ENCODE peak calls at places on chromosomes 1 and 21, in ten cellular contexts. R is H54, A is sigmoid colon, D is GM12892, S is ovary, T is right lobe of liver, E is body of pancreas, N is heart left ventricle, P is breast epithelium, G is suprapubic skin. Y is an unnamed sample.

GRCh38 chr1:177351361-177352108 is 180.8 kb downstream of the BRINP2 start:
- DNase-seq in R (no peak), A (no peak), D (no peak), S (no peak), T (no peak), E (no peak), N (no peak), P (no peak), G (no peak), Y (no peak)

GRCh38 chr1:226250511-226250910 is 27.0 kb downstream of the MIXL1 start:
- DNase-seq in R (no peak), A (no peak), D (no peak), S (no peak), T (no peak), E (no peak), N (no peak), P (no peak), G (no peak), Y (no peak)

GRCh38 chr1:206738370-206739366 is 31.9 kb upstream of the IL19 start:
- DNase-seq in R (peak), A (no peak), D (no peak), S (no peak), T (no peak), E (peak), N (no peak), P (no peak), G (no peak), Y (no peak)

GRCh38 chr1:147246044-147246690 is 3.7 kb downstream of the CHD1L start:
- DNase-seq in R (no peak), A (no peak), D (no peak), S (no peak), T (no peak), E (no peak), N (no peak), P (no peak), G (no peak), Y (no peak)

GRCh38 chr1:10179408-10179685 is 31.0 kb upstream of the KIF1B start:
- DNase-seq in R (no peak), A (no peak), D (no peak), S (no peak), T (no peak), E (no peak), N (no peak), P (no peak), G (no peak), Y (no peak)

GRCh38 chr1:181985281-181985680 is 76.2 kb downstream of the ZNF648 start:
- DNase-seq in R (no peak), A (no peak), D (no peak), S (no peak), T (no peak), E (no peak), N (no peak), P (no peak), G (no peak), Y (no peak)

GRCh38 chr1:55052221-55053142 is 13.1 kb downstream of the PCSK9 start:
- DNase-seq in R (no peak), A (no peak), D (no peak), S (no peak), T (peak), E (peak), N (no peak), P (no peak), G (peak), Y (no peak)

GRCh38 chr1:33239487-33239886 is 16.8 kb upstream of the ZNF362 start:
- DNase-seq in R (no peak), A (no peak), D (no peak), S (no peak), T (no peak), E (no peak), N (no peak), P (no peak), G (no peak), Y (no peak)

GRCh38 chr1:44227211-44227610 is 13.9 kb downstream of the DMAP1 start:
- DNase-seq in R (no peak), A (peak), D (no peak), S (no peak), T (peak), E (no peak), N (no peak), P (no peak), G (no peak), Y (no peak)

GRCh38 chr1:182766050-182766449 is 23.5 kb upstream of the NPL start:
- DNase-seq in R (no peak), A (no peak), D (no peak), S (no peak), T (no peak), E (no peak), N (no peak), P (no peak), G (no peak), Y (no peak)

GRCh38 chr1:145828368-145829016 is 4.5 kb downstream of the POLR3C start:
- DNase-seq in R (no peak), A (no peak), D (no peak), S (no peak), T (no peak), E (no peak), N (no peak), P (no peak), G (no peak), Y (no peak)

GRCh38 chr1:153968000-153968363 is 280 bp downstream of the CREB3L4 start:
- DNase-seq in R (no peak), A (no peak), D (no peak), S (peak), T (no peak), E (peak), N (no peak), P (peak), G (peak), Y (no peak)

GRCh38 chr1:22018583-22019559 is 17.4 kb downstream of the CELA3A start:
- DNase-seq in R (peak), A (peak), D (peak), S (no peak), T (no peak), E (no peak), N (peak), P (no peak), G (no peak), Y (no peak)

GRCh38 chr1:230069813-230070212 is 2.8 kb downstream of the GALNT2 start:
- DNase-seq in R (no peak), A (peak), D (no peak), S (no peak), T (peak), E (peak), N (no peak), P (no peak), G (no peak), Y (no peak)

GRCh38 chr1:8420318-8420717 is 102.4 kb downstream of the SLC45A1 start:
- DNase-seq in R (no peak), A (no peak), D (no peak), S (no peak), T (peak), E (peak), N (no peak), P (no peak), G (no peak), Y (no peak)

GRCh38 chr1:220113136-220113695 is 19.3 kb downstream of the IARS2 start:
- DNase-seq in R (no peak), A (no peak), D (no peak), S (no peak), T (no peak), E (no peak), N (no peak), P (no peak), G (no peak), Y (no peak)

GRCh38 chr1:247540536-247540935 is 4.3 kb upstream of the OR2C3 start:
- DNase-seq in R (no peak), A (no peak), D (no peak), S (no peak), T (no peak), E (no peak), N (no peak), P (no peak), G (no peak), Y (no peak)

GRCh38 chr1:101150676-101151075 is 86.1 kb upstream of the S1PR1 start:
- DNase-seq in R (peak), A (no peak), D (no peak), S (no peak), T (no peak), E (no peak), N (no peak), P (no peak), G (no peak), Y (no peak)

GRCh38 chr21:18553786-18554185 is 150.2 kb upstream of the TMPRSS15 start:
- DNase-seq in R (no peak), A (no peak), D (no peak), S (no peak), T (no peak), E (no peak), N (no peak), P (no peak), G (no peak), Y (no peak)

GRCh38 chr1:162187676-162188075 is 118.2 kb downstream of the NOS1AP start:
- DNase-seq in R (no peak), A (no peak), D (no peak), S (no peak), T (no peak), E (peak), N (no peak), P (no peak), G (no peak), Y (peak)

GRCh38 chr1:19010503-19010902 is 54.0 kb upstream of the IFFO2 start:
- DNase-seq in R (no peak), A (no peak), D (no peak), S (no peak), T (peak), E (peak), N (no peak), P (no peak), G (no peak), Y (no peak)
- TF ChIP-seq POLR2A in R (no peak), A (no peak), D (no peak), S (no peak), T (no peak), E (no peak), N (no peak), P (no peak), G (no peak), Y (no peak)

GRCh38 chr1:236795035-236795756 is at the start of gene MTR:
- DNase-seq in R (peak), A (peak), D (peak), S (peak), T (peak), E (peak), N (peak), P (peak), G (peak), Y (peak)
- TF ChIP-seq POLR2A in R (peak), A (peak), D (peak), S (peak), T (peak), E (peak), N (peak), P (peak), G (no peak), Y (peak)

GRCh38 chr1:6027591-6027990 is 18.1 kb upstream of the KCNAB2 start:
- DNase-seq in R (no peak), A (no peak), D (no peak), S (no peak), T (no peak), E (no peak), N (no peak), P (no peak), G (no peak), Y (no peak)

GRCh38 chr1:6026095-6026809 is 19.4 kb upstream of the KCNAB2 start:
- DNase-seq in R (no peak), A (peak), D (peak), S (peak), T (peak), E (peak), N (peak), P (no peak), G (peak), Y (peak)

GRCh38 chr1:6030144-6030543 is 15.5 kb upstream of the KCNAB2 start:
- DNase-seq in R (no peak), A (no peak), D (no peak), S (no peak), T (no peak), E (no peak), N (no peak), P (no peak), G (no peak), Y (no peak)

GRCh38 chr1:6029351-6029750 is 16.3 kb upstream of the KCNAB2 start:
- DNase-seq in R (no peak), A (no peak), D (no peak), S (no peak), T (no peak), E (no peak), N (no peak), P (no peak), G (no peak), Y (no peak)

GRCh38 chr1:6028042-6028895 is 17.4 kb upstream of the KCNAB2 start:
- DNase-seq in R (no peak), A (no peak), D (no peak), S (no peak), T (peak), E (no peak), N (no peak), P (no peak), G (no peak), Y (no peak)
- TF ChIP-seq POLR2A in R (no peak), A (no peak), D (no peak), S (no peak), T (peak), E (peak), N (no peak), P (no peak), G (no peak), Y (peak)

GRCh38 chr1:16205891-16206546 is 6.4 kb downstream of the ARHGEF19 start:
- DNase-seq in R (no peak), A (no peak), D (no peak), S (peak), T (peak), E (peak), N (no peak), P (no peak), G (no peak), Y (no peak)
- TF ChIP-seq POLR2A in R (no peak), A (no peak), D (no peak), S (peak), T (no peak), E (no peak), N (no peak), P (no peak), G (no peak), Y (no peak)

GRCh38 chr1:46242918-46243317 is 4.6 kb upstream of the RAD54L start:
- DNase-seq in R (no peak), A (no peak), D (no peak), S (no peak), T (no peak), E (no peak), N (no peak), P (no peak), G (no peak), Y (no peak)

GRCh38 chr1:46244656-46245371 is 2.7 kb upstream of the RAD54L start:
- DNase-seq in R (peak), A (no peak), D (no peak), S (no peak), T (no peak), E (no peak), N (no peak), P (no peak), G (no peak), Y (no peak)

GRCh38 chr1:46247433-46248121 is at the start of gene RAD54L:
- DNase-seq in R (peak), A (peak), D (peak), S (peak), T (peak), E (peak), N (peak), P (peak), G (peak), Y (peak)

GRCh38 chr1:46246548-46247432 is 773 bp upstream of the RAD54L start:
- DNase-seq in R (peak), A (peak), D (peak), S (peak), T (no peak), E (no peak), N (peak), P (peak), G (no peak), Y (no peak)

DNA sequence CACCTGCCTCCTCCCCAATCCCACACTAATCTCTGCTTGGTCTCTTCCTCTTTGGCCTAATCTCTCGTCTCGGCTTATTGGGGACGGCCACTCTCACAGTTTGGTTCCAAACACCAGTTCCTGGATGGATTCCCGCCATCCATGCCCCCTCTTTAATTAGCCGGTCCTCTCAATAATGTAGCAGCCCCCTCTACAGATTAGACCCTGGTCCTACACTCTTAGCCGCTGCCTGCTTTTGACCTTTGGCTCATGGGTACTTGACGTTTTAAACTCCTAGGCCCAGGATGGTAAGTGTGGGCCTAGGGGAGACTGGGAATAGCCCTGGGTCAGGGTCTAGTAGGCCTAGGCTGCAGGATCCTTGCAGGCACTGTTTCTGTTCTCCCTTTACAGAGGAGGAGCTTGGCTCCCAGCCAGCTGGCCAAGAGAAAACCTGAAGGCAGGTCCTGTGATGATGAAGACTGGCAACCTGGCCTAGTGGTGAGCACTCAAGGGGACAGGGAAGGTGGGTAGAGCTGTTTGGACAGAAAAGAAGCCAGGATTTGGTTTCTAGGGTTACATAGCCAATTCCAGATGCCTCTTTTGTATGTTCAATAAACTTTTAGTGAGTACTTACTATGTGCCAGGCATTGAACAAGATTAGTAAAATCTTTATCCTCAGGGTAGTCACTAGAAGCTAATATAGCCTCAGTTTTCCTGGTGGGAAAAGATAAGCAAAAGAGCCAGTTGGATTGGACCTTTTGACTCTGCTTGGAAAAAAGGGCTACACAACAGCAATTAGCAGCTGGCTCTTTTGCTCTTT is 758 bp downstream of the RAD54L start:
- DNase-seq in R (peak), A (peak), D (no peak), S (peak), T (peak), E (peak), N (no peak), P (no peak), G (peak), Y (no peak)
- TF ChIP-seq POLR2A in R (no peak), A (no peak), D (no peak), S (no peak), T (no peak), E (no peak), N (no peak), P (no peak), G (no peak), Y (no peak)

DNA sequence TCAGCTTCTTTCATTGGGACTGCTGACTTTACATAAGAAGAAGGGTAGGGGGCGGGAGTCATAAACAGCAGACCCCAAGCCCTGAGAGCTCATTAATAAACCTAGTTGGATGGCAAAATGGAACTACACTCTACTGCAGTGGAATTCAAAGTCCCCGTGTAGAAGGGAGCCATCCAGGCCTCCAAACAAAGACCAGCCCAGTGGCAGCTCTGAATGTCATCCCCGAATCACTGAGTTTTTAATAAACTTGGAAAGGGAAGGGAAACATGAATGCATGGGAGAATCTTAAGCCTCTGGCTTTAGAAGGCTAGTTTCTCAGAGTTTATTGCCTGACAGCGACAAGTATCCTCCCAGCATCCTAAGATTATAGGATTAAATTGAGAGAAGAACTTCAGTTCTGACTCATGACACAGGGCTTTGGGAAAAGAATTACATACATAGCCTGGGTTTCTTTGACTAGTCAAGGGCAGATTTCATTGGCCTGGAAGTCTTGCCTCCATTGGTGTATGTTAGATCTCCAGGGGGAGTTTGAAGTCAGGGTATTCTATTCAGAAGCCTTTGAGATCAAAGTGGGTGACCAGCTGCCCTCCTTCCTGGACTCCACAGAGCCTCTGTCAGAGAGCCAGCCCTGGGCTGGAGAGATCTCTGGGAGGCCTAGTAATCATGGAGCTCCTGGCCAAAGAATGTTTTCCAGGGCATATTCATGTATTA is 3.8 kb downstream of the ATF3 start:
- DNase-seq in R (no peak), A (no peak), D (no peak), S (no peak), T (no peak), E (no peak), N (no peak), P (no peak), G (no peak), Y (no peak)
- TF ChIP-seq POLR2A in R (no peak), A (no peak), D (no peak), S (no peak), T (no peak), E (no peak), N (no peak), P (no peak), G (no peak), Y (no peak)

GRCh38 chr21:45974073-45975016 is 7.2 kb upstream of the COL6A1 start:
- DNase-seq in R (peak), A (peak), D (peak), S (peak), T (no peak), E (peak), N (peak), P (peak), G (peak), Y (no peak)
- TF ChIP-seq POLR2A in R (peak), A (no peak), D (no peak), S (no peak), T (no peak), E (peak), N (no peak), P (no peak), G (no peak), Y (peak)

DNA sequence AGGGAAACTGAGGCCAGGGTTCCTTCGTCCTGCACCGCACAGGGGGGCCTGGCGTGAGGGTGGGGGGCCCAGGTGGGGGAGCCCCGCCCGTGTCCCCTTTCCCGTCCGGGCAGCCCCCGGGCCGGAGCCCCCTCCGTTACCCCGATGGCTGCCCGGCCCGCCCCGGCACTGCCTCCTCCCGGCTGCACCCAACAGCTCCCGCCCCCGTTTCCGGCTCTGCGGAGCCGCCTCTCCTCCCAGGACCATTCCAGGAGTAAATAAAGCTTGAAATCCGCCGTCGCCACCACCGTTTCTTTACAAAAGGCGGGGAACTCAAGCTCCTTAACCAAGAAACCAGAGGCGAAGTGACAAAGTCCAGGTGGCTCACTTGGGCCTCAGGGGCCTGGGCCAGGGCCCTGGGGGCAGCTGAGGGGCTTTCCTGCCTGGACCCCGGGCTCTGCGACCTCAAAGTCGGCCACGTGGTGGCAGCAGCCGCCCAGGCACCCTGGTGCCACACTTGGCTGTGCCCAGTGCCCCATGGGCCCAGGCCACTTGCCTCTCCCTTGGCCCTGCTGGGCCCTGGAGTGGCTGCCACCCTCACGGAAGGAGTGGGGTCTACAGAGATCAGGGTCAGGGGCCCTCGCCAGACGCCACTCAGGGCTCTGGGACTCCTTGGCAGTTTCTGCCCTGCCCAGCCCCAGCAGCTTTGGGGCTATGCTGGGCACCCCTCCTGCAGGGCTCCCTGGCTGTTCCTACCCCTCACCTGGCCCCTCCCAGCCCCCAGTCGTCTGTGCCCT is 514 bp upstream of the FAAP20 start:
- DNase-seq in R (peak), A (peak), D (peak), S (peak), T (peak), E (peak), N (peak), P (peak), G (peak), Y (peak)
- TF ChIP-seq POLR2A in R (no peak), A (peak), D (no peak), S (peak), T (peak), E (peak), N (no peak), P (no peak), G (no peak), Y (no peak)

GRCh38 chr21:39349211-39350093 is 564 bp upstream of the HMGN1 start:
- DNase-seq in R (peak), A (peak), D (peak), S (peak), T (peak), E (peak), N (peak), P (peak), G (peak), Y (peak)
- TF ChIP-seq POLR2A in R (no peak), A (peak), D (peak), S (no peak), T (peak), E (peak), N (no peak), P (no peak), G (no peak), Y (no peak)

GRCh38 chr1:156750191-156750931 is 1.1 kb downstream of the HDGF start:
- DNase-seq in R (no peak), A (no peak), D (no peak), S (peak), T (peak), E (peak), N (no peak), P (peak), G (no peak), Y (no peak)
- TF ChIP-seq POLR2A in R (no peak), A (no peak), D (no peak), S (no peak), T (no peak), E (peak), N (no peak), P (no peak), G (no peak), Y (no peak)